ENCODE peak calls at places on chromosomes 5 and 9, in four cellular contexts. G, E, P and Z are unnamed samples.

GRCh38 chr5:61257421-61257820 is 74.6 kb upstream of the ZSWIM6 start:
- DNase-seq in P (no peak), E (no peak), G (no peak), Z (no peak)

GRCh38 chr9:13388157-13388556 is 108.7 kb upstream of the MPDZ start:
- DNase-seq in E (no peak), P (no peak), G (no peak), Z (no peak)

GRCh38 chr5:127066721-127067120 is 6.6 kb downstream of the C5orf63 start:
- DNase-seq in G (no peak), P (no peak), E (no peak), Z (no peak)

GRCh38 chr9:91001146-91001611 is 199.6 kb downstream of the SYK start:
- DNase-seq in G (no peak), P (no peak), E (no peak), Z (peak)

GRCh38 chr5:169080352-169080938 is 220.5 kb downstream of the SLIT3 start:
- DNase-seq in E (no peak), G (no peak), P (no peak), Z (no peak)

GRCh38 chr9:92954078-92954861 is 6.9 kb downstream of the FGD3 start:
- DNase-seq in E (peak), G (no peak), P (no peak), Z (peak)

GRCh38 chr9:117160254-117160653 is 254.6 kb downstream of the ASTN2 start:
- DNase-seq in G (no peak), E (no peak), P (no peak), Z (no peak)

GRCh38 chr5:95734916-95735315 is 3.8 kb downstream of the RHOBTB3 start:
- DNase-seq in E (no peak), P (no peak), G (no peak), Z (no peak)

GRCh38 chr5:157564149-157564711 is 11.3 kb downstream of the ADAM19 start:
- DNase-seq in E (no peak), G (no peak), P (peak), Z (no peak)

GRCh38 chr5:141525659-141526058 is 36.8 kb downstream of the PCDHGC5 start:
- DNase-seq in G (no peak), E (no peak), P (no peak), Z (no peak)

GRCh38 chr5:154403776-154404387 is 41.9 kb upstream of the SAP30L start:
- DNase-seq in E (no peak), G (no peak), P (no peak), Z (no peak)

GRCh38 chr5:74044936-74045335 is 418.9 kb downstream of the ARHGEF28 start:
- DNase-seq in P (no peak), E (no peak), G (no peak), Z (no peak)

GRCh38 chr9:92679413-92680165 is 9.7 kb upstream of the IPPK start:
- DNase-seq in P (no peak), E (no peak), G (peak), Z (no peak)

GRCh38 chr5:133284306-133284705 is 232.5 kb downstream of the HSPA4 start:
- DNase-seq in G (no peak), P (no peak), E (no peak), Z (no peak)

GRCh38 chr5:125719681-125720676 is 703.2 kb upstream of the GRAMD2B start:
- DNase-seq in P (no peak), E (no peak), G (no peak), Z (no peak)

GRCh38 chr9:131679261-131680020 is 60.4 kb downstream of the RAPGEF1 start:
- DNase-seq in E (no peak), P (no peak), G (no peak), Z (no peak)

GRCh38 chr5:98309785-98310566 is 463.5 kb upstream of the RGMB start:
- DNase-seq in G (peak), P (no peak), E (peak), Z (peak)

GRCh38 chr9:88716636-88717035 is 181.7 kb downstream of the NXNL2 start:
- DNase-seq in E (no peak), G (no peak), P (no peak), Z (no peak)
- TF ChIP-seq EGR1 in E (no peak), G (no peak), P (no peak), Z (no peak)

GRCh38 chr5:140502834-140503233 is 44.6 kb upstream of the EIF4EBP3 start:
- DNase-seq in G (no peak), E (no peak), P (no peak), Z (no peak)

GRCh38 chr5:140497897-140498296 is 49.6 kb upstream of the EIF4EBP3 start:
- DNase-seq in G (no peak), P (peak), E (no peak), Z (no peak)
- TF ChIP-seq EGR1 in G (no peak), P (no peak), E (no peak), Z (no peak)

GRCh38 chr9:127187231-127187956 is 65.0 kb upstream of the ANGPTL2 start:
- DNase-seq in G (no peak), P (peak), E (no peak), Z (peak)

GRCh38 chr9:127185181-127185580 is 62.7 kb upstream of the ANGPTL2 start:
- DNase-seq in P (no peak), E (no peak), G (no peak), Z (no peak)

GRCh38 chr9:127184641-127185040 is 62.2 kb upstream of the ANGPTL2 start:
- DNase-seq in G (no peak), E (no peak), P (no peak), Z (no peak)

GRCh38 chr9:127186799-127187198 is 64.4 kb upstream of the ANGPTL2 start:
- DNase-seq in G (no peak), P (no peak), E (no peak), Z (no peak)

GRCh38 chr9:127185931-127186781 is 63.7 kb upstream of the ANGPTL2 start:
- DNase-seq in P (no peak), G (no peak), E (no peak), Z (no peak)
- TF ChIP-seq EGR1 in P (no peak), G (no peak), E (no peak), Z (no peak)

GRCh38 chr5:119328753-119329602 is 26.8 kb upstream of the TNFAIP8 start:
- DNase-seq in E (no peak), G (no peak), P (peak), Z (no peak)
- TF ChIP-seq EGR1 in E (no peak), G (no peak), P (no peak), Z (no peak)

GRCh38 chr9:137619240-137620090 is 660 bp downstream of the EHMT1 start:
- DNase-seq in P (peak), E (no peak), G (no peak), Z (no peak)
- TF ChIP-seq EGR1 in P (no peak), E (no peak), G (no peak), Z (no peak)

GRCh38 chr9:127195976-127196825 is 68.4 kb upstream of the GARNL3 start:
- DNase-seq in G (no peak), E (no peak), P (no peak), Z (no peak)
- TF ChIP-seq EGR1 in G (no peak), E (no peak), P (no peak), Z (no peak)

GRCh38 chr9:86655147-86655546 is 292.2 kb downstream of the GAS1 start:
- DNase-seq in E (no peak), P (no peak), G (no peak), Z (no peak)

GRCh38 chr9:86648156-86648827 is 294.1 kb upstream of the TUT7 start:
- DNase-seq in P (no peak), E (no peak), G (no peak), Z (no peak)

GRCh38 chr9:86649913-86650312 is 295.7 kb upstream of the TUT7 start:
- DNase-seq in G (no peak), P (no peak), E (no peak), Z (no peak)

GRCh38 chr9:86648828-86649170 is 294.6 kb upstream of the TUT7 start:
- DNase-seq in E (no peak), G (no peak), P (no peak), Z (no peak)

GRCh38 chr9:86652696-86653095 is 294.6 kb downstream of the GAS1 start:
- DNase-seq in G (no peak), E (no peak), P (no peak), Z (no peak)
- TF ChIP-seq EGR1 in G (no peak), E (no peak), P (no peak), Z (no peak)

DNA sequence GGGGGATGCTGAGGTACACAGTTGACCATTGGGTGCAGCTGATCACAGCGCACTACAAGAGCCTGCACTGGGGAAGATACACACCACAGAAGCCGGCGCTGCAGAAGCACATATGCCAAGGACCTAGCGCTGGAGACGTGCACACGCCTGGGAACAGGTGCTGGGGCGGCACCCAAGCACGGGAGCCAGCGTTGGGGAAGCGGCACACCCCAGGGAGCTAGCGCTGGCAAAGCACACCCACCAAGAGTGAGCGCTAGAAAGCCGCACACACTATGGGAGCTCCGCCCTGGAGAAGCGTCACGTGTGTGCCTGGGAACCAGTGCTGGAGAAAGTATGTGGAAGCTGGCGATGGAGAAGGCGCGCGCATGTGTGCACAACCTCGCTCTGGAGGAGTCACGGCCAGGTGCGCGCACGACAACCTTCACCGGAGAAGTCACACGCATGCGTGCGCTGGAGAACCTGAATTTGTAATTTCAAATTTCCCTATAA is 4.5 kb downstream of the FANCC start:
- DNase-seq in G (no peak), P (no peak), E (no peak), Z (peak)
- TF ChIP-seq EGR1 in G (no peak), P (no peak), E (no peak), Z (no peak)